ENCODE peak calls at places on chromosome 16, in six cellular contexts. T, D, W, A, F and U are unnamed samples.

GRCh38 chr16:854808-855410 is 54.4 kb upstream of the GNG13 start:
- DNase-seq in D (no peak), A (no peak), T (no peak), W (no peak), F (peak), U (no peak)

GRCh38 chr16:14350081-14350480 is 279.0 kb downstream of the MRTFB start:
- DNase-seq in W (no peak), F (no peak), A (no peak), T (no peak), D (no peak), U (no peak)

GRCh38 chr16:70018254-70018653 is 67.1 kb downstream of the CLEC18A start:
- DNase-seq in T (no peak), A (peak), F (no peak), D (peak), W (peak), U (peak)

GRCh38 chr16:82391690-82392089 is 221.7 kb upstream of the MPHOSPH6 start:
- DNase-seq in A (no peak), D (no peak), W (no peak), T (no peak), F (no peak), U (no peak)

GRCh38 chr16:22372882-22373661 is 1.3 kb downstream of the CDR2 start:
- DNase-seq in W (no peak), D (no peak), F (no peak), A (no peak), T (no peak), U (no peak)

GRCh38 chr16:426115-426905 is 861 bp downstream of the RAB11FIP3 start:
- DNase-seq in W (peak), T (peak), D (no peak), F (no peak), A (peak), U (no peak)

GRCh38 chr16:62201911-62202310 is 165.7 kb upstream of the CDH8 start:
- DNase-seq in W (no peak), T (no peak), D (no peak), A (no peak), F (no peak), U (no peak)

GRCh38 chr16:53090591-53091507 is 36.1 kb downstream of the CHD9 start:
- DNase-seq in F (peak), T (peak), W (peak), A (peak), D (no peak), U (peak)

GRCh38 chr16:89268987-89269735 is 51.7 kb downstream of the ZNF778 start:
- DNase-seq in F (peak), W (peak), D (no peak), T (peak), A (no peak), U (peak)

GRCh38 chr16:70780546-70780945 is 20.4 kb downstream of the VAC14 start:
- DNase-seq in A (no peak), W (no peak), F (no peak), D (no peak), T (peak), U (no peak)

GRCh38 chr16:12343913-12344312 is 367.4 kb downstream of the SNX29 start:
- DNase-seq in T (peak), A (no peak), W (no peak), F (no peak), D (no peak), U (no peak)

GRCh38 chr16:29814592-29814991 is 1.4 kb upstream of the PAGR1 start:
- DNase-seq in D (no peak), W (no peak), A (no peak), F (peak), T (no peak), U (no peak)

GRCh38 chr16:72191551-72191950 is 19.6 kb upstream of the PMFBP1 start:
- DNase-seq in A (no peak), T (no peak), F (no peak), D (no peak), W (no peak), U (peak)

GRCh38 chr16:84072014-84072413 is 29.4 kb upstream of the SLC38A8 start:
- DNase-seq in A (no peak), D (no peak), F (no peak), T (no peak), W (no peak), U (peak)

GRCh38 chr16:57141822-57142631 is 43.8 kb downstream of the PSME3IP1 start:
- DNase-seq in A (no peak), F (no peak), D (no peak), T (peak), W (no peak), U (no peak)

GRCh38 chr16:82199209-82199608 is 29.2 kb upstream of the MPHOSPH6 start:
- DNase-seq in T (no peak), A (no peak), F (no peak), W (no peak), D (no peak), U (no peak)

GRCh38 chr16:65406933-65407332 is 285.1 kb upstream of the CDH11 start:
- DNase-seq in D (no peak), F (no peak), A (no peak), W (no peak), T (no peak), U (no peak)

GRCh38 chr16:48555597-48555996 is 54.4 kb downstream of the N4BP1 start:
- DNase-seq in F (no peak), D (no peak), A (no peak), W (no peak), T (no peak), U (no peak)

GRCh38 chr16:59697236-59697635 is 963.1 kb upstream of the GOT2 start:
- DNase-seq in W (no peak), A (no peak), D (no peak), T (no peak), F (no peak), U (peak)

GRCh38 chr16:82331974-82332750 is 162.1 kb upstream of the MPHOSPH6 start:
- DNase-seq in A (no peak), F (no peak), W (no peak), D (no peak), T (no peak), U (no peak)

GRCh38 chr16:1772362-1772907 is at the start of gene EME2:
- DNase-seq in D (no peak), T (no peak), F (no peak), A (peak), W (no peak), U (no peak)

GRCh38 chr16:20322696-20323095 is 4.6 kb downstream of the GP2 start:
- DNase-seq in D (no peak), W (no peak), T (no peak), F (no peak), A (no peak), U (no peak)

GRCh38 chr16:84628226-84628731 is 10.4 kb upstream of the COTL1 start:
- DNase-seq in T (no peak), W (no peak), F (no peak), A (no peak), D (no peak), U (no peak)

GRCh38 chr16:30561212-30561816 is 3.1 kb upstream of the ZNF764 start:
- DNase-seq in D (no peak), F (peak), T (no peak), W (peak), A (peak), U (no peak)

GRCh38 chr16:154223-155030 is 2.0 kb downstream of the HBZ start:
- DNase-seq in A (peak), T (no peak), W (peak), F (no peak), D (no peak), U (peak)

GRCh38 chr16:58021661-58022551 is 3.6 kb upstream of the MMP15 start:
- DNase-seq in A (no peak), F (peak), D (no peak), W (no peak), T (no peak), U (peak)

GRCh38 chr16:83552930-83553329 is 254.8 kb upstream of the HSBP1 start:
- DNase-seq in D (no peak), F (no peak), A (no peak), T (no peak), W (no peak), U (no peak)

GRCh38 chr16:27315333-27316037 is 1.7 kb downstream of the IL4R start:
- DNase-seq in T (peak), F (peak), D (peak), A (peak), W (peak), U (peak)
- H3K27ac ChIP-seq in T (peak), F (peak), D (peak), A (peak), W (peak), U (peak)

GRCh38 chr16:68310441-68311315 is at the start of the genes PRMT7 and SLC7A6OS:
- DNase-seq in W (peak), T (peak), A (peak), F (peak), D (peak), U (peak)
- TF ChIP-seq CTCF in W (no peak), T (peak), A (no peak), F (peak), D (no peak), U (peak)

DNA sequence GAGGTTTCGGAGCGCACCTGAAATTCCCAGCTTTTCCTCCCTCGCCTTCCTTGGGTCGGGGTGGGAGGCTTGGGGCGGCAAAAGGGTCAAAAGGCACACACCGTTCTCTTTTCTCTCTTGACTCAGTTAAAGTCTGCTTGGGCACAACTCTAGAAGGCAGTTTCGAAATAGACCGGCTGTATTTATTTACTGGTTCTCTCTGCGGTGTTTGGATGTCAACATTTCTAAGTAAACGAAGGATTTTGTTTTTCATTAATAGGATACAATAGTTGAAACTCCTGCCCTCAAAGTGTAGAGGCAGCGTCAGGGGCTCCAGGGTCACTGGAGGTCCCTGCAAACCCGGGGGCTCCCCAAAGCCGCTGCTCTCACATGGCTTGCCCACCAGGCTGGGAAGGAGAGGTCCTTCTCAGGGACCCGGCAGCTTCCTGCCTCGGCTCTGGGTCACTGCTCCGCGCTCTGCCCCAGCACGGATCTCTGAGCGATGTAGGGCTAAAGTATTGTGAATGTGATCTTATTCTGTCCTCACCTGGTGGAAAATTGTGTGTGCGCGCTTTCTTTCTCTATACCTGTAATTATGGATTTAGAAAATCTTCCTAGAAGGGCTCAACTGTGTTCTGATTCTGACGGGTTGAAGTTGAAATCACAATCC is 952 bp downstream of the BMERB1 start:
- DNase-seq in F (no peak), T (peak), W (peak), A (no peak), D (no peak), U (no peak)
- H3K4me3 ChIP-seq in F (peak), T (peak), W (peak), A (peak), D (peak), U (peak)

DNA sequence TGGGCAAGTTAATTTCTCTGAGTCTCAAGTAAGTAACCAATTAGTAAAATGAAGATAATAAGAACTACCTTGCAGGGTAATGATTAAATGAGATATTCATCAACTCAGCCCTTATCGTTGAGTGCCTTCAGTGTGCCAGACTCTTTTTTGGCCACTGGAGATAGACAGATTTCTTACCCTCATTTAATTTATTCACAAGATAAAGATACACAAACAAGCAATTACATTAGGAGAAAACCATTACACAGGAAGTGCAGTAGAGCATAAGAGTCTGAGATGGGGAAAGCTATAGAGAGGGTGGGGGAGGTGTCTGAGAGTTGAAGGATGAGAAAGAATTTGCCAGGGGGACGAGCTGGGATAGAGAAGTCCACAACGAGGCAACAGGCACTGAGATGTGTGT is 72.5 kb upstream of the BCAR1 start:
- DNase-seq in A (no peak), D (no peak), T (no peak), W (no peak), F (no peak), U (no peak)
- H3K27ac ChIP-seq in A (no peak), D (no peak), T (no peak), W (no peak), F (no peak), U (no peak)

GRCh38 chr16:54632821-54633220 is 297.8 kb upstream of the IRX5 start:
- DNase-seq in T (no peak), W (no peak), F (no peak), A (no peak), D (no peak), U (no peak)
- TF ChIP-seq CTCF in T (no peak), W (no peak), F (no peak), A (no peak), D (no peak), U (no peak)

GRCh38 chr16:68288252-68288650 is 22.5 kb downstream of the SLC7A6OS start:
- DNase-seq in W (no peak), D (no peak), T (no peak), F (no peak), A (no peak), U (no peak)
- H3K4me3 ChIP-seq in W (no peak), D (no peak), T (no peak), F (no peak), A (no peak), U (no peak)

GRCh38 chr16:67151431-67152097 is 766 bp upstream of the B3GNT9 start:
- DNase-seq in A (no peak), F (peak), T (no peak), D (peak), W (no peak), U (no peak)

GRCh38 chr16:67148656-67149275 is 2.0 kb downstream of the B3GNT9 start:
- DNase-seq in A (no peak), F (peak), W (no peak), D (no peak), T (no peak), U (no peak)

GRCh38 chr16:67149276-67150057 is 1.3 kb downstream of the B3GNT9 start:
- DNase-seq in T (no peak), A (no peak), F (peak), D (no peak), W (no peak), U (no peak)

GRCh38 chr16:67150833-67151396 is at the start of gene B3GNT9:
- DNase-seq in F (peak), D (peak), T (peak), A (peak), W (no peak), U (peak)

DNA sequence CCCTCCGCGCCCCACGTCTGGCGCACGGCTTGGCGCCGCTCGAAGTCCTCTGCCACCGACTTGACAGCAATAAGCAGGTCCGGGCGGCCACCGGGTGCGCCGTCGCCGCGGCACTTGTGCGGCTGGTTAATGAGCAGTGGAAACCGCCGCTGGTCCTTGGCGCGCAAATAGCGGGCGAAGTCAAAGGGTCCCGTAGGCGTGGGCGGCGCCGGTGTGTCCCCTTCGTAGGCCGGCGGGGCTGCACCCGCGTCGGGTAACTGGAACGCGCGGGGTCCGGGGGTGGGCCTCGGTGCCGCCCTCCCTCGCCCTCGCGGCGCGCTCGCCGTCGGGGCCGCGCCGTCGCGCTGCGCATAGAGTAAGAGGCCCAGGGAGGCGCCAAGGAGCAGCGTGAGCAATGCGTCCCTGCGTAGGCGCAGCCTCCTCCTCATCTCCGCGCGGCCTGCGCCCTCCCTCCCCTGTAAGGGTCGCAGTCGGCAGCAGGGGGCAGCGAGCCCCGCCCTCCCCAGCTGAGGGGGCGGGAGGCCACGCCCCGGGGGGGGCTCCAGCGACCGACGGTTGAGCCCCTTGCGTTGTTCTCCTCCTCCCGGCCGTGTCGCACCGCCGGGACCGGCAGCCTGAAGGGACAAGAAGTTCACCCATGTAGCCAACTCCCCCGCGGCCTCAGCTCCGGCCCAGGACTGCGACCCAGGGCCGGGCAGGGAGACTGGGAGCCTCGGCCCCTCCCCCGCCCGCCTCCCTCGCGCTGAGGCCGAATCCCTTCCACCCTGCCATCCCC is 553 bp downstream of the B3GNT9 start:
- DNase-seq in D (peak), A (no peak), T (no peak), F (peak), W (no peak), U (peak)
- H3K27ac ChIP-seq in D (peak), A (peak), T (peak), F (peak), W (peak), U (peak)

GRCh38 chr16:46686815-46687473 is 2.0 kb downstream of the VPS35 start:
- DNase-seq in W (no peak), F (no peak), T (no peak), A (no peak), D (no peak), U (no peak)

GRCh38 chr16:46688657-46689491 is at the start of gene VPS35:
- DNase-seq in D (peak), A (peak), W (peak), F (peak), T (peak), U (peak)

GRCh38 chr16:46689492-46690280 is at the start of gene ORC6:
- DNase-seq in T (peak), F (peak), W (peak), A (peak), D (peak), U (peak)

GRCh38 chr16:46687486-46687885 is 1.5 kb downstream of the VPS35 start:
- DNase-seq in D (no peak), A (no peak), T (no peak), W (no peak), F (no peak), U (no peak)

GRCh38 chr16:46688101-46688656 is 799 bp downstream of the VPS35 start:
- DNase-seq in D (no peak), F (no peak), W (peak), A (peak), T (no peak), U (no peak)
- TF ChIP-seq CTCF in D (no peak), F (no peak), W (no peak), A (peak), T (no peak), U (peak)